ENCODE peak calls at places on chromosome 6, in five cellular contexts. One of them, this sample, is unnamed.

GRCh38 chr6:21914121-21914973 is 320.8 kb downstream of the SOX4 start:
- DNase-seq in SK-N-SH: peak; percentile 24
- DNase-seq in GM12878: no peak
- DNase-seq in HepG2: no peak
- DNase-seq in K562: peak; percentile 66
- DNase-seq in this sample: peak; percentile 37

GRCh38 chr6:76852776-76853175 is 610.5 kb downstream of the HTR1B start:
- DNase-seq in K562: no peak
- DNase-seq in SK-N-SH: no peak
- DNase-seq in GM12878: no peak
- DNase-seq in HepG2: no peak
- DNase-seq in this sample: peak; percentile 26

GRCh38 chr6:83884523-83884922 is 25.0 kb downstream of the CYB5R4 start:
- DNase-seq in SK-N-SH: peak; percentile 48
- DNase-seq in K562: peak; percentile 75
- DNase-seq in HepG2: peak; percentile 27
- DNase-seq in GM12878: peak; percentile 37
- DNase-seq in this sample: peak; percentile 58

GRCh38 chr6:25629202-25629584 is 22.8 kb upstream of the SCGN start:
- DNase-seq in GM12878: no peak
- DNase-seq in SK-N-SH: no peak
- DNase-seq in K562: no peak
- DNase-seq in HepG2: peak; percentile 61
- DNase-seq in this sample: no peak

GRCh38 chr6:119255492-119255891 is 94.1 kb downstream of the MAN1A1 start:
- DNase-seq in GM12878: no peak
- DNase-seq in SK-N-SH: no peak
- DNase-seq in K562: no peak
- DNase-seq in HepG2: no peak
- DNase-seq in this sample: no peak

GRCh38 chr6:4220619-4221018 is 85.2 kb upstream of the ECI2 start:
- DNase-seq in GM12878: no peak
- DNase-seq in K562: no peak
- DNase-seq in HepG2: no peak
- DNase-seq in SK-N-SH: no peak
- DNase-seq in this sample: peak; percentile 15

GRCh38 chr6:2900821-2901644 is 2.1 kb downstream of the SERPINB9 start:
- DNase-seq in K562: no peak
- DNase-seq in SK-N-SH: no peak
- DNase-seq in GM12878: no peak
- DNase-seq in HepG2: no peak
- DNase-seq in this sample: no peak

GRCh38 chr6:155004576-155005345 is 9.6 kb downstream of the TIAM2 start:
- DNase-seq in SK-N-SH: no peak
- DNase-seq in HepG2: no peak
- DNase-seq in K562: no peak
- DNase-seq in GM12878: no peak
- DNase-seq in this sample: no peak

GRCh38 chr6:32203435-32204267 is 11.2 kb upstream of the GPSM3 start:
- DNase-seq in K562: no peak
- DNase-seq in SK-N-SH: no peak
- DNase-seq in HepG2: no peak
- DNase-seq in GM12878: no peak
- DNase-seq in this sample: no peak

GRCh38 chr6:170493354-170493753 is 59.8 kb downstream of the PSMB1 start:
- DNase-seq in GM12878: no peak
- DNase-seq in SK-N-SH: no peak
- DNase-seq in HepG2: no peak
- DNase-seq in K562: no peak
- DNase-seq in this sample: no peak

GRCh38 chr6:101396552-101397173 is 3.2 kb downstream of the GRIK2 start:
- DNase-seq in SK-N-SH: no peak
- DNase-seq in HepG2: peak; percentile 36
- DNase-seq in GM12878: no peak
- DNase-seq in K562: peak; percentile 60
- DNase-seq in this sample: peak; percentile 64

GRCh38 chr6:30424549-30424948 is 64.8 kb upstream of the HLA-E start:
- DNase-seq in HepG2: no peak
- DNase-seq in SK-N-SH: no peak
- DNase-seq in GM12878: no peak
- DNase-seq in K562: no peak
- DNase-seq in this sample: no peak

GRCh38 chr6:44156494-44157151 is 2.0 kb upstream of the CAPN11 start:
- DNase-seq in GM12878: no peak
- DNase-seq in K562: no peak
- DNase-seq in SK-N-SH: no peak
- DNase-seq in HepG2: peak; percentile 97
- DNase-seq in this sample: no peak

GRCh38 chr6:79762370-79762769 is 131.2 kb downstream of the SH3BGRL2 start:
- DNase-seq in HepG2: no peak
- DNase-seq in K562: no peak
- DNase-seq in SK-N-SH: no peak
- DNase-seq in GM12878: no peak
- DNase-seq in this sample: no peak

GRCh38 chr6:104843196-104843595 is 16.5 kb downstream of the HACE1 start:
- DNase-seq in K562: no peak
- DNase-seq in GM12878: no peak
- DNase-seq in HepG2: no peak
- DNase-seq in SK-N-SH: no peak
- DNase-seq in this sample: no peak

GRCh38 chr6:46381057-46381456 is 110.2 kb downstream of the RCAN2 start:
- DNase-seq in GM12878: no peak
- DNase-seq in SK-N-SH: no peak
- DNase-seq in K562: no peak
- DNase-seq in HepG2: peak; percentile 72
- DNase-seq in this sample: no peak

GRCh38 chr6:168150551-168151444 is 71.8 kb upstream of the FRMD1 start:
- DNase-seq in K562: no peak
- DNase-seq in HepG2: no peak
- DNase-seq in GM12878: no peak
- DNase-seq in SK-N-SH: peak; percentile 75
- DNase-seq in this sample: no peak

GRCh38 chr6:132190815-132191175 is 210.5 kb downstream of the MOXD1 start:
- DNase-seq in HepG2: no peak
- DNase-seq in SK-N-SH: no peak
- DNase-seq in K562: no peak
- DNase-seq in GM12878: no peak
- DNase-seq in this sample: peak; percentile 65

GRCh38 chr6:15621203-15622044 is 41.4 kb downstream of the DTNBP1 start:
- DNase-seq in SK-N-SH: peak; percentile 52
- DNase-seq in K562: peak; percentile 96
- DNase-seq in HepG2: no peak
- DNase-seq in GM12878: peak; percentile 62
- DNase-seq in this sample: peak; percentile 30

GRCh38 chr6:168181776-168182765 is 103.1 kb upstream of the FRMD1 start:
- DNase-seq in GM12878: no peak
- DNase-seq in HepG2: no peak
- DNase-seq in SK-N-SH: no peak
- DNase-seq in K562: no peak
- DNase-seq in this sample: no peak

GRCh38 chr6:1144842-1145755 is 166.8 kb upstream of the FOXQ1 start:
- DNase-seq in HepG2: no peak
- DNase-seq in SK-N-SH: no peak
- DNase-seq in GM12878: no peak
- DNase-seq in K562: no peak
- DNase-seq in this sample: peak; percentile 76

GRCh38 chr6:134026597-134026996 is 25.8 kb downstream of the SLC2A12 start:
- DNase-seq in HepG2: no peak
- DNase-seq in K562: peak; percentile 35
- DNase-seq in GM12878: no peak
- DNase-seq in SK-N-SH: no peak
- DNase-seq in this sample: peak; percentile 75

GRCh38 chr6:132275253-132275970 is 125.9 kb downstream of the MOXD1 start:
- DNase-seq in K562: no peak
- DNase-seq in HepG2: no peak
- DNase-seq in GM12878: no peak
- DNase-seq in SK-N-SH: no peak
- DNase-seq in this sample: no peak

GRCh38 chr6:160112628-160113294 is 8.9 kb upstream of the SLC22A1 start:
- DNase-seq in SK-N-SH: no peak
- DNase-seq in K562: no peak
- DNase-seq in HepG2: no peak
- DNase-seq in GM12878: no peak
- DNase-seq in this sample: no peak

GRCh38 chr6:158575550-158575949 is 15.7 kb downstream of the TMEM181 start:
- DNase-seq in K562: no peak
- DNase-seq in SK-N-SH: no peak
- DNase-seq in HepG2: no peak
- DNase-seq in GM12878: no peak
- DNase-seq in this sample: no peak

GRCh38 chr6:90362273-90362672 is 65.6 kb upstream of the BACH2 start:
- DNase-seq in GM12878: no peak
- DNase-seq in HepG2: no peak
- DNase-seq in K562: peak; percentile 26
- DNase-seq in SK-N-SH: no peak
- DNase-seq in this sample: peak; percentile 75

GRCh38 chr6:90765895-90766294 is 179.0 kb upstream of the MAP3K7 start:
- DNase-seq in SK-N-SH: no peak
- DNase-seq in GM12878: no peak
- DNase-seq in HepG2: no peak
- DNase-seq in K562: no peak
- DNase-seq in this sample: no peak

GRCh38 chr6:169752074-169752623 is 727 bp downstream of the ERMARD start:
- DNase-seq in SK-N-SH: peak; percentile 28
- DNase-seq in GM12878: no peak
- DNase-seq in K562: peak; percentile 36
- DNase-seq in HepG2: peak; percentile 44
- DNase-seq in this sample: no peak

GRCh38 chr6:161434921-161435411 is 161.1 kb upstream of the AGPAT4 start:
- DNase-seq in SK-N-SH: no peak
- DNase-seq in K562: no peak
- DNase-seq in GM12878: no peak
- DNase-seq in HepG2: no peak
- DNase-seq in this sample: peak; percentile 95
- TF ChIP-seq MXI1 in SK-N-SH: no peak
- TF ChIP-seq MXI1 in K562: no peak
- TF ChIP-seq MXI1 in GM12878: no peak
- TF ChIP-seq MXI1 in HepG2: no peak
- TF ChIP-seq MXI1 in this sample: peak; percentile 15

GRCh38 chr6:122645256-122645655 is 35.1 kb downstream of the PKIB start:
- DNase-seq in HepG2: no peak
- DNase-seq in GM12878: no peak
- DNase-seq in SK-N-SH: no peak
- DNase-seq in K562: no peak
- DNase-seq in this sample: no peak
- H3K27ac ChIP-seq in HepG2: no peak overlapping the region
- H3K27ac ChIP-seq in GM12878: no peak overlapping the region
- H3K27ac ChIP-seq in SK-N-SH: no peak overlapping the region
- H3K27ac ChIP-seq in K562: no peak overlapping the region
- H3K27ac ChIP-seq in this sample: no peak overlapping the region

GRCh38 chr6:53860511-53860910 is 65.7 kb downstream of the LRRC1 start:
- DNase-seq in GM12878: no peak
- DNase-seq in SK-N-SH: no peak
- DNase-seq in HepG2: no peak
- DNase-seq in K562: no peak
- DNase-seq in this sample: no peak

GRCh38 chr6:53857318-53858094 is 62.7 kb downstream of the LRRC1 start:
- DNase-seq in K562: no peak
- DNase-seq in GM12878: no peak
- DNase-seq in SK-N-SH: no peak
- DNase-seq in HepG2: no peak
- DNase-seq in this sample: no peak

GRCh38 chr6:53858196-53858595 is 63.4 kb downstream of the LRRC1 start:
- DNase-seq in K562: no peak
- DNase-seq in GM12878: no peak
- DNase-seq in SK-N-SH: no peak
- DNase-seq in HepG2: no peak
- DNase-seq in this sample: no peak

GRCh38 chr6:53861543-53861942 is 66.7 kb downstream of the LRRC1 start:
- DNase-seq in SK-N-SH: no peak
- DNase-seq in K562: no peak
- DNase-seq in GM12878: no peak
- DNase-seq in HepG2: no peak
- DNase-seq in this sample: no peak

DNA sequence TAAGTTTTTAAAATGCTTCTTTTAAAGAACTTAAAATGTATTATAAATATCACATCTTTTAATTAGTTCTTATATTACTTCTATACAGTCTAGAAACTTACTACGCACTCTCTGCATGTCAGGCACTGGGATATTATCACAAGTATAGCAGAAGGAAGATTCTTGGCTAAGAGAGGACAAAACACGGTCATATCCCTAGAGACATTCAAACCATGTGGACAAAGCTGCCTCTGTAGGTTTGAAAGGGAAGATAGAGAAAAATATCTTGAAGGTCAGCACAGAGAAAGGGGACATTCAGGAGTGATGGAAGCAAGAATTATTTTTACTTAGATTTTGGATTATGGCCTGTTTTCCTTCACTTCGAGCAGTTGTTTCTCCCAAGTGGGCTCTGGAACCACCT is 64.1 kb downstream of the LRRC1 start:
- DNase-seq in HepG2: no peak
- DNase-seq in K562: no peak
- DNase-seq in GM12878: no peak
- DNase-seq in SK-N-SH: no peak
- DNase-seq in this sample: no peak
- TF ChIP-seq MXI1 in HepG2: no peak
- TF ChIP-seq MXI1 in K562: no peak
- TF ChIP-seq MXI1 in GM12878: no peak
- TF ChIP-seq MXI1 in SK-N-SH: no peak
- TF ChIP-seq MXI1 in this sample: no peak

DNA sequence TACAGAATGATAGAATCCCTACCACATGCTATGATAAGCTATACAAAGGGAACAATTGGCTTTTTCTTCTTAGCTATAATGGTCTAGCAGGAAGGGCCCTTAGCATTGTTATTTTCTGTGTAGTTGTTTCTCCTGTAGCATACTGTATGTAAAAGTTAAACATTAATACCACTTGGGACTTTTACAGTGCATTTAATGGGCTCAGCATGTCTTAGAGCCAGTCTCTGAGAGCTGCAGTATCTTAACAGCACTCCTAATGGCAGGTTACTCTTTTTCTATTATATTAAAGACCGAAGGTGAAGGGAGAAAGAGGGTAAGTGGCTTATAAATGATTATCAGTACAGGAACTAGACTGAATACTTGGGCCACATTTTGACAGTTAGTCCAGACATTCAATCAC is 290.7 kb downstream of the PHF3 start:
- DNase-seq in SK-N-SH: no peak
- DNase-seq in HepG2: no peak
- DNase-seq in K562: no peak
- DNase-seq in GM12878: no peak
- DNase-seq in this sample: no peak
- H3K27ac ChIP-seq in SK-N-SH: no peak overlapping the region
- H3K27ac ChIP-seq in HepG2: no peak overlapping the region
- H3K27ac ChIP-seq in K562: no peak overlapping the region
- H3K27ac ChIP-seq in GM12878: no peak overlapping the region
- H3K27ac ChIP-seq in this sample: no peak overlapping the region